ENCODE peak calls at places on chromosomes 3 and 15, in four cellular contexts. O, M, C and J are unnamed samples.

GRCh38 chr3:57582470-57583168 is 14.5 kb downstream of the ARF4 start:
- DNase-seq in O (no peak), M (peak), C (peak), J (peak)

GRCh38 chr3:192901435-192901834 is 16.2 kb downstream of the MB21D2 start:
- DNase-seq in O (no peak), M (no peak), C (peak), J (peak)

GRCh38 chr15:36777941-36778340 is 198.5 kb downstream of the CDIN1 start:
- DNase-seq in O (no peak), M (no peak), C (no peak), J (no peak)

GRCh38 chr15:67521770-67522568 is 1.0 kb downstream of the C15orf61 start:
- DNase-seq in O (no peak), M (no peak), C (no peak), J (no peak)

GRCh38 chr3:28746990-28747389 is 398.4 kb upstream of the AZI2 start:
- DNase-seq in O (no peak), M (no peak), C (no peak), J (no peak)

GRCh38 chr3:71064288-71064975 is 519.1 kb downstream of the FOXP1 start:
- DNase-seq in O (peak), M (peak), C (peak), J (no peak)

GRCh38 chr3:45409369-45409768 is 21.0 kb downstream of the LARS2 start:
- DNase-seq in O (no peak), M (no peak), C (no peak), J (no peak)

GRCh38 chr15:100831466-100831865 is 48.2 kb upstream of the ALDH1A3 start:
- DNase-seq in O (no peak), M (no peak), C (no peak), J (no peak)

GRCh38 chr15:81007428-81008064 is 6.8 kb downstream of the TLNRD1 start:
- DNase-seq in O (no peak), M (no peak), C (no peak), J (no peak)

GRCh38 chr15:82856397-82857170 is 47.2 kb downstream of the WHAMM start:
- DNase-seq in O (no peak), M (peak), C (no peak), J (no peak)

GRCh38 chr15:70342141-70342540 is 244.4 kb upstream of the TLE3 start:
- DNase-seq in O (no peak), M (peak), C (no peak), J (no peak)

GRCh38 chr3:69739204-69740102 is at the start of gene MITF:
- DNase-seq in O (no peak), M (peak), C (peak), J (peak)

GRCh38 chr3:69738291-69738690 is 973 bp upstream of the MITF start:
- DNase-seq in O (no peak), M (no peak), C (no peak), J (no peak)

GRCh38 chr3:69738859-69739203 is 433 bp upstream of the MITF start:
- DNase-seq in O (no peak), M (no peak), C (no peak), J (no peak)

GRCh38 chr3:69737396-69737795 is 1.9 kb upstream of the MITF start:
- DNase-seq in O (no peak), M (no peak), C (no peak), J (no peak)

GRCh38 chr3:69735893-69736292 is 3.4 kb upstream of the MITF start:
- DNase-seq in O (no peak), M (no peak), C (no peak), J (no peak)
- H3K27ac ChIP-seq in O (no peak), M (no peak), C (no peak), J (no peak)

DNA sequence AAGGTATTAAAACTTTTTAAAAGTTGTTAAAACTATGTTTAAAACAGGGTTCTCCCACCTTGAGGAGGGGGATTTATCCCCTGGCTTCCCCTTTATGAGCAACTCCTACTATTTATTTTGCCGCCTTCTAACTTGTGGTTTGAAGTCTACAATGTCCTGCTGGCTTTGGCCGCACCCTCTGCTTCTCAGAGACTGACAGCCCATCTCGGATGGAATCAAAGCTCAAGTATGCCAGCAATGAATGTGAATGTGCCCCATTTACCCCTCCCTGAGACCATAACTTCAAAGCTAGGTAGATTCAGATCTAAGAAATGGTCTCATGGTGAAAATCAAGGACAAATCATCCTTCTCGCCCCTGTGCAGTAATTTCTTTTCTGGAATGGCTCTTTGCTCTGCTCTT is 10.3 kb downstream of the ZBTB38 start:
- DNase-seq in O (no peak), M (no peak), C (no peak), J (no peak)
- H3K27ac ChIP-seq in O (peak), M (no peak), C (no peak), J (no peak)

GRCh38 chr3:64354956-64355355 is 129.7 kb upstream of the PRICKLE2 start:
- DNase-seq in O (no peak), M (no peak), C (no peak), J (no peak)
- H3K27ac ChIP-seq in O (no peak), M (no peak), C (no peak), J (peak)

GRCh38 chr3:193951859-193952258 is 184.1 kb upstream of the HES1 start:
- DNase-seq in O (no peak), M (no peak), C (peak), J (peak)
- H3K27ac ChIP-seq in O (no peak), M (no peak), C (no peak), J (peak)

GRCh38 chr3:112362221-112362620 is 29.3 kb downstream of the CD200 start:
- DNase-seq in O (no peak), M (no peak), C (no peak), J (no peak)

GRCh38 chr3:112364291-112364690 is 31.3 kb downstream of the CD200 start:
- DNase-seq in O (no peak), M (no peak), C (no peak), J (no peak)

GRCh38 chr3:112366428-112366931 is 33.5 kb downstream of the CD200 start:
- DNase-seq in O (no peak), M (no peak), C (no peak), J (no peak)

GRCh38 chr3:112365035-112365434 is 32.1 kb downstream of the CD200 start:
- DNase-seq in O (no peak), M (no peak), C (no peak), J (no peak)

GRCh38 chr3:112365636-112366035 is 32.7 kb downstream of the CD200 start:
- DNase-seq in O (no peak), M (no peak), C (peak), J (no peak)
- H3K27ac ChIP-seq in O (no peak), M (peak), C (no peak), J (peak)

DNA sequence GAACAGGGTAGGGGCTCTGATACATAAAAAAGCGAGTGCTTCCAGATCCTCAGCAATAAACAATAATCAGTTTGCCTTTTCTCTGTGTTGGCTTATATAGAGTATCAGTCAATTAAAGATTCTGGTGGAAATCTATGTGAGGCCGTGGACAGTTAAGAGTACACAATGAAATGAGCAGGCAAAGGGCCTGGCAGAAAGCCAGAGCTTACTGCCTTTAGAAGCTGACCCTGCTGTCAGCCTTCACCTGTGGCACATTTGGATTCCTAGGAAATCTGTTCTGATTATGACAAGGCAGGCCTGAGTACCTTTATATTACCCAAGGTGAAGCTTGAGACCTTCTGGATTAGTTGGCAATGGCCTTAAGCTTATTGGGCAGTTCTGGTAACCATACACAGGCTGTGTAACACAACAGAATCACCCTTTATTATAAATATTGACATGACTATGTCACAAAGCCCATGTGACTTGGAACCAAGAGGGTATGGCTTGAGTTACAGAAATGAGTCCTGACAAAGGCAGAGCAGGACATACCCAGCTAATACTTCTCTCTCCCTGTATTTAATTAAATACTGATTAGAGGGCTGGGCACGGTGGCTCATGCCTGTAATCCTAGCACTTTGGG is 43.2 kb downstream of the NBEAL2 start:
- DNase-seq in O (no peak), M (no peak), C (no peak), J (no peak)
- H3K27ac ChIP-seq in O (no peak), M (peak), C (no peak), J (no peak)

GRCh38 chr15:39194431-39194830 is 386.4 kb upstream of the THBS1 start:
- DNase-seq in O (no peak), M (no peak), C (no peak), J (no peak)
- H3K27ac ChIP-seq in O (no peak), M (no peak), C (no peak), J (peak)

GRCh38 chr3:50622881-50623280 is 5.9 kb downstream of the MAPKAPK3 start:
- DNase-seq in O (no peak), M (no peak), C (no peak), J (no peak)

GRCh38 chr3:50625879-50626182 is 8.9 kb downstream of the MAPKAPK3 start:
- DNase-seq in O (no peak), M (no peak), C (no peak), J (no peak)

GRCh38 chr3:50623840-50624474 is 7.0 kb downstream of the MAPKAPK3 start:
- DNase-seq in O (no peak), M (no peak), C (no peak), J (no peak)

GRCh38 chr3:50625131-50625878 is 8.4 kb downstream of the MAPKAPK3 start:
- DNase-seq in O (no peak), M (no peak), C (no peak), J (no peak)

GRCh38 chr3:50624634-50625033 is 7.7 kb downstream of the MAPKAPK3 start:
- DNase-seq in O (no peak), M (no peak), C (no peak), J (no peak)
- H3K27ac ChIP-seq in O (peak), M (no peak), C (peak), J (peak)

GRCh38 chr15:90972133-90972532 is 17.4 kb downstream of the RCCD1 start:
- DNase-seq in O (no peak), M (no peak), C (no peak), J (no peak)

GRCh38 chr15:90968434-90968833 is 13.8 kb downstream of the RCCD1 start:
- DNase-seq in O (no peak), M (no peak), C (no peak), J (no peak)

GRCh38 chr15:90979582-90979981 is 14.8 kb downstream of the PRC1 start:
- DNase-seq in O (no peak), M (no peak), C (no peak), J (no peak)

GRCh38 chr15:90970274-90970673 is 15.6 kb downstream of the RCCD1 start:
- DNase-seq in O (no peak), M (no peak), C (no peak), J (no peak)

GRCh38 chr15:90974216-90974615 is 19.5 kb downstream of the RCCD1 start:
- DNase-seq in O (no peak), M (no peak), C (no peak), J (no peak)
- H3K27ac ChIP-seq in O (no peak), M (no peak), C (no peak), J (no peak)

GRCh38 chr15:64807051-64807749 is 18.2 kb downstream of the PIF1 start:
- DNase-seq in O (no peak), M (no peak), C (no peak), J (no peak)

GRCh38 chr15:64808785-64809453 is 16.5 kb downstream of the PIF1 start:
- DNase-seq in O (no peak), M (no peak), C (no peak), J (no peak)

GRCh38 chr15:64810499-64811326 is 14.7 kb downstream of the PIF1 start:
- DNase-seq in O (no peak), M (no peak), C (no peak), J (no peak)

GRCh38 chr15:64807751-64808222 is 17.7 kb downstream of the PIF1 start:
- DNase-seq in O (no peak), M (no peak), C (no peak), J (no peak)

GRCh38 chr15:64809649-64810498 is 15.6 kb downstream of the PIF1 start:
- DNase-seq in O (peak), M (peak), C (peak), J (no peak)
- H3K27ac ChIP-seq in O (no peak), M (no peak), C (no peak), J (no peak)